ENCODE peak calls at places on chromosomes 6 and 20, in four cellular contexts. Z, N, F and I are unnamed samples.

GRCh38 chr6:25537349-25538018 is 114.5 kb upstream of the SCGN start:
- DNase-seq in Z (no peak), N (no peak), F (no peak), I (no peak)

GRCh38 chr6:86961432-86962200 is 24.3 kb downstream of the HTR1E start:
- DNase-seq in Z (no peak), N (no peak), F (no peak), I (no peak)

GRCh38 chr20:3658708-3659491 is 4.3 kb downstream of the GFRA4 start:
- DNase-seq in Z (no peak), N (no peak), F (no peak), I (no peak)

GRCh38 chr20:3751664-3752385 is 15.7 kb downstream of the ADISSP start:
- DNase-seq in Z (peak), N (no peak), F (no peak), I (peak)

GRCh38 chr20:47278907-47279348 is 77.6 kb downstream of the ZMYND8 start:
- DNase-seq in Z (no peak), N (no peak), F (no peak), I (no peak)

GRCh38 chr6:158661156-158661555 is 11.3 kb downstream of the SYTL3 start:
- DNase-seq in Z (no peak), N (no peak), F (no peak), I (no peak)

GRCh38 chr6:63509652-63510352 is 62.5 kb upstream of the LOC128125822 start:
- DNase-seq in Z (no peak), N (no peak), F (no peak), I (no peak)

GRCh38 chr6:89501239-89501638 is 68.3 kb downstream of the ANKRD6 start:
- DNase-seq in Z (no peak), N (no peak), F (no peak), I (no peak)

GRCh38 chr20:11001767-11002540 is 328.2 kb upstream of the JAG1 start:
- DNase-seq in Z (no peak), N (peak), F (no peak), I (no peak)

GRCh38 chr6:149840345-149841075 is 23.6 kb downstream of the LRP11 start:
- DNase-seq in Z (peak), N (no peak), F (no peak), I (peak)

GRCh38 chr6:36873612-36874011 is 991 bp downstream of the PPIL1 start:
- DNase-seq in Z (no peak), N (no peak), F (no peak), I (no peak)

GRCh38 chr6:33860706-33861474 is 57.1 kb upstream of the MLN start:
- DNase-seq in Z (no peak), N (no peak), F (no peak), I (no peak)

GRCh38 chr6:76694779-76695178 is 622.3 kb upstream of the IMPG1 start:
- DNase-seq in Z (no peak), N (no peak), F (no peak), I (no peak)

GRCh38 chr6:22251331-22251730 is 45.5 kb downstream of the PRL start:
- DNase-seq in Z (no peak), N (no peak), F (peak), I (no peak)

GRCh38 chr20:52060794-52061714 is 130.5 kb downstream of the ZFP64 start:
- DNase-seq in Z (no peak), N (no peak), F (no peak), I (no peak)

GRCh38 chr6:4295058-4295788 is 159.8 kb upstream of the ECI2 start:
- DNase-seq in Z (no peak), N (no peak), F (no peak), I (no peak)

GRCh38 chr6:144064831-144065668 is 30.3 kb downstream of the SF3B5 start:
- DNase-seq in Z (no peak), N (no peak), F (no peak), I (no peak)